ENCODE peak calls at places on chromosomes 12 and 14, in four cellular contexts. R is neural crest cell, P is RPMI8226, G is head of caudate nucleus. M is an unnamed sample.

GRCh38 chr12:75130811-75131210 is 78.8 kb downstream of the KCNC2 start:
- DNase-seq in R (no peak), P (no peak), G (no peak), M (no peak)

GRCh38 chr12:57629897-57630471 is 3.0 kb downstream of the B4GALNT1 start:
- DNase-seq in R (no peak), P (no peak), G (peak), M (peak)

GRCh38 chr12:91604897-91605296 is 422.3 kb upstream of the DCN start:
- DNase-seq in R (no peak), P (no peak), G (no peak), M (no peak)

GRCh38 chr12:51172515-51173431 is at the start of gene TFCP2:
- DNase-seq in R (peak), P (peak), G (peak), M (peak)

GRCh38 chr14:90922141-90922540 is 105.9 kb upstream of the TTC7B start:
- DNase-seq in R (no peak), P (no peak), G (no peak), M (no peak)

GRCh38 chr12:132248439-132249157 is 80.8 kb downstream of the GALNT9 start:
- DNase-seq in R (no peak), P (no peak), G (no peak), M (no peak)

GRCh38 chr12:115394498-115395220 is 710.7 kb upstream of the TBX3 start:
- DNase-seq in R (no peak), P (no peak), G (no peak), M (no peak)

GRCh38 chr14:32711103-32711680 is 227.5 kb upstream of the NPAS3 start:
- DNase-seq in R (peak), P (peak), G (no peak), M (no peak)

GRCh38 chr14:57389646-57390036 is 745 bp upstream of the NAA30 start:
- DNase-seq in R (no peak), P (peak), G (no peak), M (no peak)

GRCh38 chr14:56271988-56272387 is 153.8 kb downstream of the PELI2 start:
- DNase-seq in R (no peak), P (no peak), G (no peak), M (no peak)

GRCh38 chr14:52356025-52356424 is 41.9 kb downstream of the PTGER2 start:
- DNase-seq in R (no peak), P (no peak), G (no peak), M (no peak)

GRCh38 chr12:20007331-20007730 is 361.0 kb upstream of the PDE3A start:
- DNase-seq in R (no peak), P (no peak), G (no peak), M (no peak)

GRCh38 chr12:50690923-50691322 is 73.0 kb upstream of the ATF1 start:
- DNase-seq in R (no peak), P (no peak), G (peak), M (no peak)

GRCh38 chr12:1847411-1847810 is 27.0 kb downstream of the LRTM2 start:
- DNase-seq in R (no peak), P (no peak), G (no peak), M (no peak)

GRCh38 chr12:110922652-110923051 is 2.3 kb upstream of the MYL2 start:
- DNase-seq in R (no peak), P (no peak), G (no peak), M (no peak)

GRCh38 chr14:28766505-28767238 is at the start of gene FOXG1:
- DNase-seq in R (no peak), P (no peak), G (peak), M (no peak)

M was measured in type B pancreatic cell.